ENCODE peak calls at places on chromosomes 1 and 21, in ten cellular contexts. F, V, J, Z, O, Y, L, M, B and C are unnamed samples.

GRCh38 chr1:18147672-18148071 is 40.1 kb downstream of the IGSF21 start:
- DNase-seq in F (no peak), V (no peak), J (no peak), Z (no peak), O (no peak), Y (no peak), L (no peak), M (no peak), B (no peak), C (no peak)

GRCh38 chr1:7921766-7922165 is 18.9 kb downstream of the TNFRSF9 start:
- DNase-seq in F (no peak), V (no peak), J (no peak), Z (no peak), O (no peak), Y (no peak), L (no peak), M (no peak), B (no peak), C (no peak)

GRCh38 chr1:99553301-99553700 is 92.6 kb upstream of the PALMD start:
- DNase-seq in F (no peak), V (no peak), J (no peak), Z (no peak), O (no peak), Y (no peak), L (no peak), M (no peak), B (no peak), C (no peak)

GRCh38 chr1:77889240-77889637 is 815 bp downstream of the NEXN start:
- DNase-seq in F (no peak), V (no peak), J (no peak), Z (no peak), O (no peak), Y (no peak), L (no peak), M (no peak), B (no peak), C (peak)

GRCh38 chr1:184532199-184532598 is 145.4 kb downstream of the C1orf21 start:
- DNase-seq in F (no peak), V (no peak), J (no peak), Z (no peak), O (no peak), Y (no peak), L (no peak), M (no peak), B (no peak), C (no peak)

GRCh38 chr21:37145635-37146111 is 72.6 kb downstream of the TTC3 start:
- DNase-seq in F (peak), V (no peak), J (no peak), Z (no peak), O (no peak), Y (no peak), L (no peak), M (no peak), B (no peak), C (no peak)

GRCh38 chr1:180358649-180359048 is 128.6 kb downstream of the LHX4 start:
- DNase-seq in F (no peak), V (no peak), J (peak), Z (no peak), O (peak), Y (no peak), L (no peak), M (peak), B (no peak), C (peak)

GRCh38 chr1:42172394-42173133 is 8.0 kb upstream of the GUCA2A start:
- DNase-seq in F (no peak), V (no peak), J (no peak), Z (no peak), O (peak), Y (no peak), L (peak), M (peak), B (peak), C (no peak)

GRCh38 chr1:65431111-65431705 is 10.7 kb downstream of the LEPR start:
- DNase-seq in F (no peak), V (peak), J (no peak), Z (no peak), O (peak), Y (no peak), L (no peak), M (no peak), B (no peak), C (peak)

GRCh38 chr21:34243562-34243961 is 120.2 kb upstream of the KCNE2 start:
- DNase-seq in F (peak), V (no peak), J (no peak), Z (peak), O (peak), Y (no peak), L (no peak), M (no peak), B (peak), C (peak)

GRCh38 chr21:37060296-37060695 is 12.6 kb downstream of the PIGP start:
- DNase-seq in F (peak), V (no peak), J (peak), Z (peak), O (peak), Y (no peak), L (no peak), M (no peak), B (peak), C (no peak)

GRCh38 chr1:245609354-245609753 is 454.6 kb downstream of the KIF26B start:
- DNase-seq in F (no peak), V (no peak), J (no peak), Z (no peak), O (no peak), Y (no peak), L (no peak), M (no peak), B (no peak), C (no peak)

GRCh38 chr1:229127301-229127700 is 143.6 kb upstream of the RAB4A start:
- DNase-seq in F (no peak), V (no peak), J (no peak), Z (peak), O (no peak), Y (no peak), L (no peak), M (no peak), B (no peak), C (no peak)

GRCh38 chr1:77534456-77534855 is 148.0 kb downstream of the ZZZ3 start:
- DNase-seq in F (no peak), V (no peak), J (no peak), Z (no peak), O (no peak), Y (no peak), L (no peak), M (no peak), B (no peak), C (no peak)

GRCh38 chr1:67431869-67432578 is 1.8 kb upstream of the SERBP1 start:
- DNase-seq in F (no peak), V (peak), J (no peak), Z (no peak), O (no peak), Y (no peak), L (no peak), M (no peak), B (no peak), C (no peak)

GRCh38 chr1:43329995-43330751 is 7.4 kb upstream of the MPL start:
- DNase-seq in F (peak), V (peak), J (peak), Z (no peak), O (peak), Y (no peak), L (peak), M (peak), B (peak), C (peak)

GRCh38 chr1:71796044-71796443 is 486.3 kb downstream of the NEGR1 start:
- DNase-seq in F (no peak), V (no peak), J (no peak), Z (no peak), O (no peak), Y (no peak), L (no peak), M (no peak), B (no peak), C (no peak)

GRCh38 chr21:41256771-41257702 is 59.6 kb upstream of the FAM3B start:
- DNase-seq in F (no peak), V (no peak), J (no peak), Z (no peak), O (no peak), Y (no peak), L (no peak), M (no peak), B (no peak), C (no peak)

GRCh38 chr1:8437286-8437685 is 119.4 kb downstream of the SLC45A1 start:
- DNase-seq in F (no peak), V (no peak), J (no peak), Z (no peak), O (no peak), Y (no peak), L (no peak), M (no peak), B (no peak), C (no peak)

GRCh38 chr1:30035522-30036228 is 687.7 kb downstream of the MATN1 start:
- DNase-seq in F (no peak), V (no peak), J (no peak), Z (no peak), O (no peak), Y (no peak), L (no peak), M (no peak), B (no peak), C (no peak)

GRCh38 chr1:203627819-203628184 is 1.2 kb downstream of the ATP2B4 start:
- DNase-seq in F (no peak), V (no peak), J (peak), Z (peak), O (peak), Y (peak), L (no peak), M (no peak), B (peak), C (no peak)

GRCh38 chr1:43460988-43461693 is 7.4 kb upstream of the HYI start:
- DNase-seq in F (no peak), V (no peak), J (no peak), Z (no peak), O (no peak), Y (no peak), L (no peak), M (no peak), B (no peak), C (no peak)

GRCh38 chr1:70084314-70084915 is 121.0 kb downstream of the LRRC40 start:
- DNase-seq in F (no peak), V (no peak), J (no peak), Z (no peak), O (no peak), Y (no peak), L (no peak), M (no peak), B (no peak), C (no peak)

GRCh38 chr1:111620412-111620971 is 903 bp downstream of the RAP1A start:
- DNase-seq in F (no peak), V (no peak), J (no peak), Z (no peak), O (no peak), Y (no peak), L (no peak), M (no peak), B (no peak), C (peak)

GRCh38 chr1:111618081-111618480 is 1.5 kb upstream of the RAP1A start:
- DNase-seq in F (no peak), V (no peak), J (no peak), Z (no peak), O (no peak), Y (no peak), L (no peak), M (no peak), B (no peak), C (peak)

GRCh38 chr1:111621050-111621449 is 1.5 kb downstream of the RAP1A start:
- DNase-seq in F (no peak), V (no peak), J (no peak), Z (no peak), O (no peak), Y (no peak), L (no peak), M (no peak), B (no peak), C (no peak)

GRCh38 chr1:111618953-111619634 is 495 bp upstream of the RAP1A start:
- DNase-seq in F (no peak), V (no peak), J (no peak), Z (no peak), O (no peak), Y (no peak), L (no peak), M (no peak), B (no peak), C (no peak)

DNA sequence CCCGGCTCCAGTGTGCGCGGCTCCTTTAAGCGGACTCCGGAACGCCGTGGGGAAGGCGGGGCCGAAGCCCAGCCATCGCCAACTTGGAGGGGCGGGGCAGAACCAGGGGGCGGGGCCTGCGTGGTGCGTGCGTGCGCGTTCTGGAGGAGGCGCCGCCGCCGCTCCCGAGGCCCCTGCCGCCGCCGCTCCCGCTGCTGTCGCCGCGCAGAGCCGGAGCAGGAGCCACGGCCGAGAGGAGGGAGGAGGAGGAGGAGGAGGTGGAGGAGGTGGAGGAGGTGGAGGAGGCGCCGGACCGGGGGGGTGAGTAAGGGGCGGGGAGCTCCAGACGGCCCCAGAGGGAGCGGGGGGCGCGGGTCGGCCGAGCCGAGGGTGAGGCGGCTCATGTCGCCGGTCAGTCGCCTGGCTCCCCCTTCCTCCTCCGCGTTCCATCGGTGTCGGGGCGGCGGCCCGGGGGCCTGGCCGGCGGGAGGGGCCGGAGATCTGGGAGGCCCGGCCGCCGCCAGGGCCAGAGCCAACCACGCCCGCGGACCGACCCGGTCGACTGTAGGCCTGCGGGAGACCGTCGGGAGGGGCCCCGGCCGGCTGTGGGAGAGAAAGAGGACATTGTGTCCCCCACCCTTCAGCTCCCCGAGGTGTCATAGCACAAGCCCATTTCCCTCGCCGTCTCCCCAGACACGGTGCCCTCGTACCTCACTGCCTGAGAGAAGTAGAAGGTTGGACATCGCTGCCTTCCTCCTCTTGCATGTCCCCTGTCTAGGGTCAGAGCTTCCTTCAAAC is at the start of gene RAP1A:
- DNase-seq in F (peak), V (peak), J (peak), Z (peak), O (peak), Y (peak), L (peak), M (peak), B (peak), C (peak)
- TF ChIP-seq POLR2A in F (peak), V (peak), J (peak), Z (no peak), O (peak), Y (peak), L (peak), M (peak), B (peak), C (peak)

GRCh38 chr1:39409055-39409816 is 82.2 kb upstream of the BMP8A start:
- DNase-seq in F (no peak), V (no peak), J (peak), Z (peak), O (peak), Y (peak), L (peak), M (peak), B (peak), C (no peak)
- TF ChIP-seq POLR2A in F (peak), V (peak), J (peak), Z (no peak), O (peak), Y (no peak), L (peak), M (no peak), B (no peak), C (no peak)

GRCh38 chr1:150564051-150564991 is 15.1 kb downstream of the MCL1 start:
- DNase-seq in F (no peak), V (no peak), J (no peak), Z (no peak), O (peak), Y (no peak), L (no peak), M (no peak), B (no peak), C (peak)

GRCh38 chr1:150563340-150564038 is 14.3 kb downstream of the ADAMTSL4 start:
- DNase-seq in F (no peak), V (no peak), J (peak), Z (peak), O (peak), Y (no peak), L (peak), M (peak), B (peak), C (peak)

GRCh38 chr1:150561830-150562367 is 12.7 kb downstream of the ADAMTSL4 start:
- DNase-seq in F (peak), V (peak), J (peak), Z (peak), O (peak), Y (peak), L (peak), M (peak), B (peak), C (peak)

GRCh38 chr1:150560986-150561829 is 12.0 kb downstream of the ADAMTSL4 start:
- DNase-seq in F (peak), V (peak), J (peak), Z (peak), O (peak), Y (peak), L (peak), M (peak), B (peak), C (peak)

DNA sequence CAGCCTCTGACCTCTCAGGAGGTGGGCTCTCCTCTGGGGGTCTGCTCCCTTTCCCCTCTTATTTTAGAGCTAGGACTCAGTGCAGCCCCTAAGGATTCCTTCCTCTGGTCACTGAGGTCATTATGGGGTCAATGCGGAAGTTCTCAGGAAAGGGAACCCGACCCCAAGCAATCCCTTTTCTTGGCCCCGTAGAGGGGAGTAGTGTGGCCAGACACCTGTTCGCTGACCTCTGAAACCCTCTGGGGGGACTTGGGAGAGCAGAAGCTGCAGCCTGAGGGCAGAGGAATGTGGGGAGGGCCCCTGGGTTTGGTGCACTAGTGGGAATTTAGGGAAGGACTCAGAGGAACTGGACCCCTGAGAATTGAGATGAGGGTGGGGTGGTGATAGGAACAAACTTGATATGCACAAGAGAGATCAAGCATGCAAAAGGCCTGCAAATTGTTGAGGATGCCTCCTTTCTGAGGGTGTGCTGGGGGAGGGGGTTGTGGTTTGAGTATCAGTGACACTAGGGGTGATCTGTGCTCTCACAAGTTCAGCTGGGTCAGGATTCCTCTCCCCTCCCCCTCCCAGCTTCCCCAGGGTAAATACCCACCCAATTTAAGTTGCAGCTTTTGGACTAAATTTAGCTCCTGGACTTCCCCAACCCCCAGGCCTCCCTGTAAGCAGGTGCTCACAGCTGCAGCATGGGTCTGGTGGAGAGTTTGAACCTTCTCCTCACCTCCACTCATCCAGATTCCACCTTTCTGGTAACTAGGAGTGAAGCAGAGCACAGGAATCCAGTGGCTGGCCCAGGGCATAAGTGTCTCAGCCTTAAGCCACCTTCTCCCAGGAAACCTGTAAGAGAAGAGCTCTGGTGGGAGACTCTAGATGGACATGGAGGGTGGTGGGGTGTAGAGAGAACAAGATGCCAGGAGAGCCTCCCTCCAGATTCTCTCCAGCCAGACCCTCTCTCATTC is 13.5 kb downstream of the ADAMTSL4 start:
- DNase-seq in F (no peak), V (no peak), J (peak), Z (peak), O (peak), Y (peak), L (no peak), M (peak), B (no peak), C (peak)
- TF ChIP-seq POLR2A in F (no peak), V (peak), J (no peak), Z (no peak), O (no peak), Y (peak), L (no peak), M (no peak), B (no peak), C (no peak)

DNA sequence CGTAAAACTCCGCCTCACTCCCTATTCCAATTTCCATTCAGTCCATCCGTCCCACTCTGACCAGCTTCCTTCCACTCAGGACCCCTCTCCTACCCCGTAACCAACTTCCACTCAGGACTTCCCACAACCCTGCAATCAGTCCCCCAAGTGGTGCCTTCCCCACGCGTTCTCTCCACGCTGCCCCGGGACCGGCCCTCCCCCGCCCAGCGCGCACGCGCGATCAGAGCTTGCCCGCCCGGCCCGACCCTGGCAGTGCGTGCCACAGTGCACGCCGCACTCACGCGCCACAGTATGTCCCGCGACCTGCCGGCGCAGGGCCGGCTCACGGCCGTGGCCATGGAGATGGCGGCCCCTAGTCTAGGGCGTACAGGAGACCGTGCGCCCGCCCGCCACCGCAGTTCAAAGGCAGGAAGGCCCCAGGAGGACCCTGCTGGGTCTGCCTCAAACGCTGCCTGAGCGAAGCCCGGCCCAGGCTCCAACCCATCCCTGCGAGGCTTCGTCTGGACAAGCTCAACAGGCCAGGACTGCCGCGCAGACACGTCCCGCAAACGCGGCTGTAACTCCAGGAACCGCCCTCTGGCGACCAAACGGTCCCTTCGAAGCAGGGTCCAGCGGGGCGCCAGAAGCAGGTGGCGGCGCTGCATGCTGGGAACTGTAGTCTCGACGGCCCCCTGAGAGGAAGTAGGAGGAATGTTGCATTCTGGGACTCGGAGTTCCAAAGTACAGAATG is at the start of gene NDC1:
- DNase-seq in F (peak), V (peak), J (peak), Z (peak), O (peak), Y (peak), L (peak), M (peak), B (peak), C (peak)
- TF ChIP-seq POLR2A in F (peak), V (peak), J (no peak), Z (no peak), O (peak), Y (peak), L (peak), M (peak), B (peak), C (peak)

GRCh38 chr1:151176514-151177045 is 799 bp upstream of the TMOD4 start:
- DNase-seq in F (no peak), V (no peak), J (no peak), Z (no peak), O (no peak), Y (no peak), L (no peak), M (no peak), B (no peak), C (no peak)

GRCh38 chr1:151171190-151171589 is 4.6 kb downstream of the TMOD4 start:
- DNase-seq in F (no peak), V (no peak), J (no peak), Z (no peak), O (no peak), Y (no peak), L (no peak), M (no peak), B (no peak), C (no peak)

GRCh38 chr1:151175036-151175741 is 592 bp downstream of the TMOD4 start:
- DNase-seq in F (no peak), V (no peak), J (no peak), Z (no peak), O (no peak), Y (no peak), L (no peak), M (no peak), B (no peak), C (no peak)

GRCh38 chr1:151175910-151176309 is at the start of gene TMOD4:
- DNase-seq in F (no peak), V (peak), J (no peak), Z (no peak), O (no peak), Y (no peak), L (no peak), M (no peak), B (no peak), C (peak)
- TF ChIP-seq POLR2A in F (no peak), V (no peak), J (no peak), Z (no peak), O (no peak), Y (no peak), L (no peak), M (no peak), B (no peak), C (no peak)

GRCh38 chr1:17011439-17012307 is at the start of gene ATP13A2:
- DNase-seq in F (no peak), V (peak), J (peak), Z (peak), O (peak), Y (peak), L (peak), M (peak), B (peak), C (peak)
- TF ChIP-seq POLR2A in F (peak), V (no peak), J (no peak), Z (no peak), O (no peak), Y (no peak), L (peak), M (peak), B (peak), C (no peak)